ENCODE peak calls at places on chromosomes 16 and 17, in four cellular contexts. N, O, C and P are unnamed samples.

GRCh38 chr16:56301391-56301850 is 110.1 kb downstream of the GNAO1 start:
- DNase-seq in N (no peak), O (no peak), C (no peak), P (no peak)

GRCh38 chr17:72365857-72366415 is 245.1 kb downstream of the SOX9 start:
- DNase-seq in N (no peak), O (no peak), C (no peak), P (no peak)

GRCh38 chr17:72699566-72699965 is 392.9 kb downstream of the SLC39A11 start:
- DNase-seq in N (no peak), O (no peak), C (no peak), P (no peak)

GRCh38 chr17:7023576-7024401 is 939 bp downstream of the BCL6B start:
- DNase-seq in N (peak; percentile 96), O (peak; percentile 84), C (no peak), P (peak; percentile 75)

GRCh38 chr17:72592242-72592966 is 471.6 kb downstream of the SOX9 start:
- DNase-seq in N (peak; percentile 87), O (peak; percentile 60), C (peak; percentile 78), P (no peak)

GRCh38 chr17:72985882-72986720 is 106.4 kb downstream of the SLC39A11 start:
- DNase-seq in N (peak; percentile 57), O (peak; percentile 71), C (peak; percentile 79), P (peak; percentile 24)

GRCh38 chr17:17050346-17051345 is 8.4 kb downstream of the MPRIP start:
- DNase-seq in N (no peak), O (no peak), C (no peak), P (no peak)

GRCh38 chr16:57349212-57350031 is 9.2 kb upstream of the CCL22 start:
- DNase-seq in N (peak; percentile 32), O (no peak), C (no peak), P (no peak)

GRCh38 chr16:59614466-59615240 is 880.5 kb upstream of the GOT2 start:
- DNase-seq in N (no peak), O (no peak), C (no peak), P (no peak)

GRCh38 chr16:56647641-56648431 is 3.9 kb upstream of the MT1B start:
- DNase-seq in N (peak; percentile 55), O (no peak), C (no peak), P (no peak)

GRCh38 chr16:728131-728889 is 1.4 kb downstream of the HAGHL start:
- DNase-seq in N (peak; percentile 79), O (no peak), C (no peak), P (no peak)

GRCh38 chr17:74833501-74834361 is 26.0 kb downstream of the GRIN2C start:
- DNase-seq in N (peak; percentile 23), O (peak; percentile 33), C (no peak), P (no peak)

GRCh38 chr16:83045790-83046189 is 419.0 kb downstream of the CDH13 start:
- DNase-seq in N (no peak), O (no peak), C (no peak), P (no peak)

DNA sequence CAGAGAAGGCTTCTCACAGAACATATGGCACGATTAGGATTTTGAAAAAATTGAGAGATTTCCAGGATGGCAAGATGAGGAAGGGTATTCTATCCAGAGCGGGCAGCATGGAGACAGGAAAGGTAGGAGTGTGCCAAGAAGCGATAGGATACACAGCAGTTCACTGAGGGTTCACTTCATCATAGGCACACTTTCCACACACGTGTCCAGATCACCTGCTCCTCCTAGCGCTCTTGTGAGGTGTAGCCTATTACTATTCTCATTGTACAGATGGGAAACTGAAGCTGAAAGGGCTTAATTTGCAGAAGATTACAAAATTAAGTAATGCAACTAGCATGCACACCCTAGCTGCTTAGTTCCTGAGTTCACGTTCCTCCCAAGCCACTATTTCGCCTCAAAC is 6.2 kb upstream of the ELAC2 start:
- DNase-seq in N (no peak), O (no peak), C (no peak), P (no peak)
- TF ChIP-seq EP300 in N (no peak), O (no peak), C (no peak), P (no peak)

GRCh38 chr17:58756246-58757161 is 850 bp downstream of the PPM1E start:
- DNase-seq in N (no peak), O (no peak), C (no peak), P (no peak)
- TF ChIP-seq CTCF in N (no peak), O (no peak), C (no peak), P (no peak)

GRCh38 chr17:19362293-19363113 is at the start of gene B9D1:
- DNase-seq in N (peak; percentile 96), O (peak; percentile 90), C (peak; percentile 77), P (peak; percentile 98)
- TF ChIP-seq EP300 in N (no peak), O (peak; percentile 75), C (no peak), P (no peak)

GRCh38 chr16:24045641-24046040 is 209.9 kb downstream of the PRKCB start:
- DNase-seq in N (no peak), O (no peak), C (no peak), P (no peak)
- TF ChIP-seq CTCF in N (no peak), O (no peak), C (peak; percentile 80), P (no peak)

DNA sequence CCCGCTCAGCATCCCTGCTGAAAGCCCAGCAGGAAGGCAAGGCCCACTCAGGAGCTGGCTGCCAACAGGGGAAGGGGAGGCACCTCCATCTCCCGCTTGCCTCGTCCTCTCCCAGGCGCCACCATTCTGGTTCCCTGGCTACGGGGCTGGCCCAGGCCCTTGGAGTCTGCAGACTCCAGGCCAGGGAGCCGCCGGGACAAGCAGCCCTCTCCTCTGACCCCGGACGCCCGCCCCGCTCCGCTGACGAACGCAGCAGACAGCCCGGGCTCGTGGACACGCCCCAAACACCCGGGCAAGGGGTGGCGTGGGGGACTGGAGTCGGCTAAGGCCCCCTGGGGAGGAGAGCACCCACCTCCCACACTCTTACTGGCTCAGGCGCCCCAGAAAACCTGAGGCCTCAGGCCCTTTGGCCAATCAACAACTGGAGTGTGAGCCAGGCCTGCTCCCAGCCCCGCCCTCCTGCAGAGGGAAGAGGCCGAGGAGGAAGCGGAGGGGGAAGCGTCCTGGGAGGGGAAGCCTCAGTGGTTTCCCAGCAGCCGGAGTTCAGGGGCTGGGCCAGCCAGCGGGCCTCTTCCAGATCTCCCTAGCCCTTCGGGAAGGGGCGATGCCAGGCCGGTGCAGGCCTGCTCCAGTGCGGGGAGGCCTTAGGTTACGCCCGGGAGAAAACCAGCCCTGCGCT is 4.2 kb downstream of the MNT start:
- DNase-seq in N (peak; percentile 93), O (peak; percentile 82), C (peak; percentile 95), P (peak; percentile 95)
- TF ChIP-seq EP300 in N (no peak), O (peak; percentile 92), C (no peak), P (peak; percentile 43)

GRCh38 chr17:37212184-37212583 is 163.6 kb upstream of the C17orf78 start:
- DNase-seq in N (no peak), O (no peak), C (no peak), P (no peak)
- TF ChIP-seq CTCF in N (no peak), O (no peak), C (no peak), P (no peak)

DNA sequence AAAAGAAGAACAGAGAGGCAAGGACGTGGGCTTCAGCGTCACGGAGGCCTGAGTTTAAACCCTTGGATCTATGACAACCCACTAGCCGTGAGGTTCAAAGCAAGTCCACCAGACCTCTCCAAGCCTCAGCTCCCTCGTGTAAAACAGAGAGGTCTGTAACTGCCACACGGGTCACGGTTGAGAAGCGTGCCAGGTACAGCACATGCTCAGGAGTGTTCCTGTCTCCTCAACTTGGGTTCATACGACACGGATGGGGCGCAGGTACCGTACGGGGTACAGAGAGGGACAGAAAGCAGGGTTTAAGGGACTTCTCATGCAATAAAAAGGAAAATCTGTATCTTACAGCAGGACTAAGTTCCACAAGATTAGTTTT is 91.7 kb downstream of the NXN start:
- DNase-seq in N (no peak), O (no peak), C (no peak), P (no peak)
- TF ChIP-seq EP300 in N (no peak), O (no peak), C (no peak), P (no peak)

GRCh38 chr17:45312477-45313418 is 4.1 kb downstream of the MAP3K14 start:
- DNase-seq in N (no peak), O (no peak), C (no peak), P (no peak)
- TF ChIP-seq CTCF in N (no peak), O (no peak), C (no peak), P (no peak)